ENCODE peak calls at places on chromosomes 4 and X, in nine cellular contexts. X is nephron progenitor cell; I is choroid plexus epithelial cell; A is transverse colon; F is fibroblast of lung; V is activated CD8-positive, alpha-beta T cell treated with anti-CD3 and anti-CD28 coated beads for 36 hours; M is esophagus squamous epithelium; L is body of pancreas; Q is endodermal cell. G is an unnamed sample.

GRCh38 chr4:119671205-119671604 is 42.6 kb upstream of the PDE5A start:
- DNase-seq in L (no peak), Q (no peak), M (no peak), V (no peak), X (no peak), I (no peak), F (no peak), A (no peak), G (no peak)

GRCh38 chrX:136694491-136695087 is 46.6 kb downstream of the CD40LG start:
- DNase-seq in X (peak), A (no peak), I (peak), V (peak), L (no peak), Q (peak), M (no peak), F (peak), G (peak)

GRCh38 chrX:106356580-106356979 is 188.5 kb downstream of the PWWP3B start:
- DNase-seq in Q (no peak), V (no peak), L (no peak), I (no peak), F (no peak), X (no peak), M (no peak), A (no peak), G (no peak)

GRCh38 chr4:80183196-80184052 is 13.9 kb upstream of the PRDM8 start:
- DNase-seq in V (peak), Q (no peak), L (no peak), X (no peak), A (peak), I (no peak), M (no peak), F (no peak), G (no peak)

GRCh38 chrX:63764946-63765345 is 20.1 kb downstream of the ARHGEF9 start:
- DNase-seq in Q (no peak), V (no peak), F (peak), M (no peak), L (no peak), I (peak), X (no peak), A (no peak), G (no peak)

GRCh38 chr4:139655116-139655515 is 10.5 kb upstream of the MGST2 start:
- DNase-seq in Q (no peak), X (no peak), M (no peak), V (peak), A (no peak), F (peak), L (peak), I (peak), G (no peak)

GRCh38 chrX:54029543-54030143 is 14.6 kb downstream of the PHF8 start:
- DNase-seq in A (no peak), M (no peak), I (no peak), V (no peak), Q (no peak), X (no peak), L (peak), F (no peak), G (no peak)

GRCh38 chr4:41339812-41340809 is 83.4 kb downstream of the UCHL1 start:
- DNase-seq in I (peak), V (no peak), Q (peak), F (peak), M (no peak), X (peak), A (no peak), L (peak), G (no peak)

GRCh38 chrX:22159071-22159470 is 113.6 kb upstream of the CBLL2 start:
- DNase-seq in Q (no peak), I (peak), V (no peak), L (no peak), M (no peak), X (no peak), F (peak), A (no peak), G (no peak)

GRCh38 chrX:149114001-149114400 is 391.1 kb downstream of the IDS start:
- DNase-seq in F (no peak), M (no peak), I (no peak), Q (no peak), V (no peak), L (no peak), A (no peak), X (no peak), G (no peak)

GRCh38 chr4:74537459-74537858 is 92.5 kb downstream of the AREG start:
- DNase-seq in I (no peak), M (no peak), Q (no peak), L (no peak), A (no peak), F (no peak), X (no peak), V (no peak), G (no peak)

GRCh38 chrX:105664243-105664642 is 158.1 kb upstream of the NRK start:
- DNase-seq in Q (no peak), I (no peak), X (no peak), M (no peak), V (no peak), F (no peak), A (no peak), L (no peak), G (no peak)

GRCh38 chr4:102758241-102758871 is 2.4 kb downstream of the MANBA start:
- DNase-seq in I (no peak), X (no peak), A (no peak), V (no peak), F (no peak), Q (peak), L (no peak), M (no peak), G (no peak)

GRCh38 chr4:30854566-30854965 is 134.4 kb downstream of the PCDH7 start:
- DNase-seq in M (no peak), V (no peak), F (peak), A (no peak), I (no peak), L (no peak), Q (no peak), X (no peak), G (no peak)

GRCh38 chrX:150200820-150201287 is 162.3 kb upstream of the MAMLD1 start:
- DNase-seq in I (peak), Q (no peak), X (no peak), L (peak), V (peak), A (peak), F (peak), M (no peak), G (peak)

GRCh38 chrX:30570505-30570904 is 7.1 kb downstream of the TASL start:
- DNase-seq in I (peak), M (no peak), X (no peak), Q (no peak), F (peak), L (no peak), V (no peak), A (no peak), G (peak)

GRCh38 chr4:1305261-1305711 is 15.6 kb downstream of the MAEA start:
- DNase-seq in X (no peak), I (no peak), M (no peak), L (no peak), F (no peak), A (no peak), V (no peak), Q (no peak), G (no peak)

DNA sequence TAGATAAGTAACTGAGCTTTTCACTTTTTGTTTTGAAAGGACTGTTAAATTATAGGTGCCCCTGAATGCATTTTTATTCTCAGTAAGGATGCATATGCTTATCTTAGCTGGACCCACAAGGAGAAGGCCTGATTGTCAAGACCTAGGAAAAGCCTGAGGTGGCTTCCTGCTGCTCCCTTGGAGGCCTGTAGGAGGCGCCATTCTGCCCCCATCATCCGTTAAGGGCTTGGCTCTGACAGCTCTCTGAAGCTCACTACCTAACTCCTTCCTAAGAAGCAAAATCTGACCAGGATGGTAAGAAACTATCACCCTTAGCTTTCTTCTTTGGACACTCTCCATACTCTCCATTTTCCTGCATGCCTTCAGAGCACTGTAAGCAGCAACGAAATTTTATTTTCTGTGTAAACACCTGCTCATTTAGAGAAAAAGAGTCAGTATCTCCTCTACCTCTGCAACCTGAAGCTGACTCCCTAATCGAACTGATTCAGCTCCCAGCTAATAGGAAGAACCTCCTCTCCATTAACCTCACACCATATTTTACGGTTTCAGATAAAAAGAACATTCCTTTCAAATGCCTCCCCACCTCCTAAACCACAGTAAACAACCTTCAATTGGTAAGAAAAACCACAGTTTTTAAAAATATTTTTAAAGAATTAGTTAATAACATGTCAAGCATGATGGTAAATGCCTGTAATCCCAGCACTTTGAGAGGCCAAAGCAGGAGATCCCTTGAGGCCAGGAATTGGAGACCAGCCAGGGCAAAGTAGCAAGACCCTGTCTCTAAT is 73.4 kb upstream of the EDNRA start:
- DNase-seq in F (no peak), I (peak), A (no peak), Q (peak), X (no peak), L (no peak), M (no peak), V (no peak), G (no peak)
- TF ChIP-seq CTCF in F (peak), I (peak), A (peak), Q (peak), X (peak), L (no peak), M (no peak), V (peak), G (peak)

GRCh38 chrX:119698835-119699234 is 5.9 kb upstream of the SEPTIN6 start:
- DNase-seq in M (no peak), F (peak), X (peak), A (no peak), I (peak), Q (peak), V (no peak), L (peak), G (peak)
- TF ChIP-seq CTCF in M (peak), F (peak), X (peak), A (peak), I (peak), Q (peak), V (peak), L (peak), G (peak)

DNA sequence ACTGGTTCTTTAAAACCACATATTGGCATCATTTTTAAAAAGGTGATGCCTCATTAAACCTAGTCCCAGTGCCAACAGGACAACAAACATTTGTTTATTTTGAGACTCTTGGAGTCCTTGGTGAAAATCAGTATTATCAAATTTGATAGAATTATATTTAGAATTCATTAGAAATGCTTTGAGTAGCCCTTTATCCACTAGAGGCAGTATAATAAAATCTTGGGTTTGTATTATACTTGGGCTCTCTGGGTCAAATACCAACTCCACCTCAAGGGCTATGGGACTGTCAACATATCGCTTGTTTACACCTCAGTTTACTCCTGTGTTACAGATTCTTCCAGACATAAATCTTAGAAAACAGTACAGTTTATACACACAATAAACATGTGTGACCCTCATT is 335.7 kb upstream of the FSTL5 start:
- DNase-seq in I (peak), Q (no peak), A (no peak), X (no peak), V (no peak), F (no peak), M (no peak), L (no peak), G (no peak)
- TF ChIP-seq CTCF in I (peak), Q (peak), A (no peak), X (no peak), V (peak), F (no peak), M (peak), L (no peak), G (no peak)

GRCh38 chrX:119069128-119069527 is 3.7 kb upstream of the CT47C1 start:
- DNase-seq in F (no peak), Q (no peak), I (no peak), L (no peak), V (no peak), X (no peak), M (no peak), A (no peak), G (no peak)

GRCh38 chrX:119062750-119063374 is 9.9 kb upstream of the CT47C1 start:
- DNase-seq in M (no peak), F (peak), A (no peak), I (peak), L (peak), X (no peak), V (no peak), Q (peak), G (no peak)

GRCh38 chrX:119067023-119067739 is 5.6 kb upstream of the CT47C1 start:
- DNase-seq in V (peak), L (peak), F (peak), Q (peak), A (peak), I (peak), M (no peak), X (peak), G (peak)

GRCh38 chrX:119063428-119063827 is 9.4 kb upstream of the CT47C1 start:
- DNase-seq in L (no peak), I (no peak), X (no peak), M (no peak), F (no peak), Q (no peak), A (no peak), V (no peak), G (no peak)
- TF ChIP-seq CTCF in L (no peak), I (no peak), X (no peak), M (no peak), F (no peak), Q (no peak), A (no peak), V (no peak), G (no peak)

G was measured in GM13976.